ENCODE peak calls at places on chromosomes 7 and 10, in ten cellular contexts. Z is NCI-H1105 treated with DMSO at 0.1 percent for 48 hours; J is posterior vena cava; A is nephron progenitor cell; Y is keratinocyte; O is stimulated activated CD4-positive, alpha-beta T cell treated with anti-CD3 and anti-CD28 coated beads, Interleukin-15, amount 100 ng/mL, for 48 hours; E is AG08395; F is NCI-H526; G is naive B cell; Q is fibroblast of pulmonary artery. L is an unnamed sample.

GRCh38 chr7:137882261-137882668 is 35.5 kb upstream of the DGKI start:
- DNase-seq in E (peak; percentile 98), F (no peak), A (no peak), O (no peak), G (no peak), Z (no peak), J (peak; percentile 91), Y (peak; percentile 90), Q (peak; percentile 97), L (no peak)

GRCh38 chr10:87923233-87923632 is 59.8 kb downstream of the PTEN start:
- DNase-seq in J (peak; percentile 28), G (no peak), E (no peak), A (no peak), Y (no peak), Q (no peak), F (no peak), O (no peak), Z (no peak), L (no peak)

GRCh38 chr7:157664034-157664433 is 327.2 kb downstream of the DNAJB6 start:
- DNase-seq in A (no peak), G (no peak), Q (no peak), J (peak; percentile 47), O (no peak), F (no peak), E (no peak), Z (no peak), Y (no peak), L (no peak)

GRCh38 chr7:47349401-47349800 is 232.5 kb downstream of the TNS3 start:
- DNase-seq in Q (no peak), G (no peak), A (no peak), Z (no peak), J (no peak), Y (no peak), O (no peak), F (no peak), E (no peak), L (no peak)

GRCh38 chr7:50697686-50698085 is 85.0 kb downstream of the GRB10 start:
- DNase-seq in O (no peak), A (no peak), E (no peak), J (no peak), Z (no peak), Q (no peak), G (no peak), Y (no peak), F (no peak), L (no peak)

GRCh38 chr7:15685358-15686181 is 913 bp downstream of the MEOX2 start:
- DNase-seq in J (peak; percentile 90), G (no peak), F (peak; percentile 7), Q (peak; percentile 84), O (no peak), Z (peak; percentile 50), A (peak; percentile 56), Y (no peak), E (peak; percentile 40), L (no peak)

GRCh38 chr10:68446179-68446578 is 25.6 kb downstream of the DNA2 start:
- DNase-seq in A (no peak), Q (no peak), Y (no peak), G (no peak), J (no peak), Z (no peak), F (no peak), O (no peak), E (no peak), L (no peak)

GRCh38 chr7:144508702-144509101 is 105.2 kb upstream of the NOBOX start:
- DNase-seq in A (no peak), E (no peak), Z (no peak), O (no peak), F (no peak), Y (no peak), Q (no peak), G (no peak), J (no peak), L (no peak)

GRCh38 chr10:134743-135600 is at the start of gene ZMYND11:
- DNase-seq in G (peak; percentile 56), A (peak; percentile 75), Q (peak; percentile 55), E (peak; percentile 74), F (peak; percentile 55), Y (no peak), J (peak; percentile 89), Z (peak; percentile 20), O (peak; percentile 38), L (no peak)

GRCh38 chr10:1380075-1380793 is 324.0 kb downstream of the WDR37 start:
- DNase-seq in J (no peak), G (no peak), F (no peak), O (no peak), A (peak; percentile 1), Y (no peak), Z (no peak), E (no peak), Q (no peak), L (no peak)

GRCh38 chr7:50660040-50660829 is 95.0 kb upstream of the DDC start:
- DNase-seq in Q (no peak), Y (no peak), F (no peak), Z (no peak), E (no peak), G (peak; percentile 51), J (peak; percentile 86), O (peak; percentile 33), A (no peak), L (no peak)